ENCODE peak calls at places on chromosome 3, in seven cellular contexts. C is kidney epithelial cell; Q is stimulated activated effector memory CD8-positive, alpha-beta T cell treated with anti-CD3 and anti-CD28 coated beads, Interleukin-12 subunit alpha, Interleukin-12 subunit beta, amount 100 ng/mL, for 72 hours; X is K562; V is astrocyte of the spinal cord; Y is GM23248; L is ovary. E is an unnamed sample.
A peak's percentile ranks its signal among the peaks of the same experiment; 100 is the strongest.

GRCh38 chr3:98548544-98548943 is 16.8 kb downstream of the GPR15 start:
- DNase-seq in C (no peak), Q (no peak), X (no peak), V (no peak), Y (no peak), L (no peak), E (no peak)

GRCh38 chr3:71692139-71692538 is 33.1 kb downstream of the EIF4E3 start:
- DNase-seq in C (peak; percentile 52), Q (no peak), X (no peak), V (no peak), Y (no peak), L (no peak), E (no peak)

GRCh38 chr3:122598556-122598955 is 21.1 kb downstream of the PARP15 start:
- DNase-seq in C (no peak), Q (no peak), X (no peak), V (no peak), Y (no peak), L (no peak), E (no peak)

GRCh38 chr3:65716372-65716771 is 322.3 kb downstream of the MAGI1 start:
- DNase-seq in C (no peak), Q (no peak), X (no peak), V (no peak), Y (no peak), L (no peak), E (no peak)

GRCh38 chr3:114178770-114179368 is at the start of gene DRD3:
- DNase-seq in C (peak; percentile 16), Q (no peak), X (no peak), V (peak; percentile 59), Y (peak; percentile 60), L (peak; percentile 16), E (no peak)

GRCh38 chr3:129625071-129625874 is 18.8 kb upstream of the PLXND1 start:
- DNase-seq in C (no peak), Q (no peak), X (no peak), V (no peak), Y (peak; percentile 21), L (peak; percentile 32), E (peak; percentile 23)

GRCh38 chr3:177196473-177197040 is 725 bp downstream of the TBL1XR1 start:
- DNase-seq in C (no peak), Q (peak; percentile 19), X (peak; percentile 68), V (peak; percentile 58), Y (peak; percentile 63), L (no peak), E (no peak)

GRCh38 chr3:103862415-103862814 is 1427.6 kb downstream of the ZPLD1 start:
- DNase-seq in C (no peak), Q (no peak), X (no peak), V (no peak), Y (no peak), L (no peak), E (no peak)

GRCh38 chr3:16113704-16114103 is 60.8 kb upstream of the GALNT15 start:
- DNase-seq in C (no peak), Q (no peak), X (no peak), V (peak; percentile 58), Y (peak; percentile 87), L (no peak), E (no peak)

E was measured in left ventricle myocardium inferior.